ENCODE peak calls at places on chromosomes 13 and 19, in seven cellular contexts. W is T-helper 17 cell; K is activated naive CD8-positive, alpha-beta T cell treated with anti-CD3 and anti-CD28 coated beads, Interleukin-2, amount 50 U/mL, for 24 hours; V is C1 segment of cervical spinal cord; Y is renal cortical epithelial cell; B is cardiac fibroblast; R is Right ventricle myocardium superior. F is an unnamed sample.
A peak's percentile ranks its signal among the peaks of the same experiment; 100 is the strongest.

GRCh38 chr13:106234656-106235055 is 300.8 kb downstream of the EFNB2 start:
- DNase-seq in R (no peak), K (no peak), W (no peak), V (no peak), Y (no peak), B (no peak), F (no peak)

GRCh38 chr19:18672044-18672451 is 11.4 kb upstream of the CRTC1 start:
- DNase-seq in B (no peak), Y (no peak), K (no peak), V (no peak), R (no peak), W (no peak), F (no peak)

GRCh38 chr13:94080527-94080926 is 399.0 kb downstream of the DCT start:
- DNase-seq in V (no peak), K (no peak), Y (no peak), R (no peak), B (no peak), W (no peak), F (no peak)

GRCh38 chr13:99153219-99153618 is 47.4 kb upstream of the UBAC2 start:
- DNase-seq in R (no peak), B (peak; percentile 36), W (no peak), K (no peak), Y (no peak), V (no peak), F (no peak)

GRCh38 chr13:40479196-40479845 is 187.1 kb downstream of the FOXO1 start:
- DNase-seq in W (no peak), V (no peak), K (no peak), B (no peak), R (no peak), Y (no peak), F (no peak)

GRCh38 chr13:21671793-21672680 is 1.2 kb downstream of the FGF9 start:
- DNase-seq in V (no peak), K (no peak), Y (peak; percentile 15), B (no peak), R (no peak), W (no peak), F (no peak)

GRCh38 chr13:109918179-109918651 is 131.8 kb upstream of the IRS2 start:
- DNase-seq in V (no peak), B (peak; percentile 8), W (no peak), K (no peak), R (no peak), Y (no peak), F (no peak)

GRCh38 chr13:40798380-40798779 is 9.0 kb downstream of the SLC25A15 start:
- DNase-seq in R (no peak), K (no peak), B (no peak), Y (no peak), V (no peak), W (no peak), F (no peak)

GRCh38 chr13:66506979-66507378 is 723.2 kb downstream of the PCDH9 start:
- DNase-seq in W (no peak), Y (no peak), K (no peak), V (no peak), B (peak; percentile 4), R (no peak), F (no peak)

GRCh38 chr19:54011507-54012211 is 20.2 kb downstream of the CACNG6 start:
- DNase-seq in B (no peak), Y (no peak), K (no peak), R (no peak), V (no peak), W (no peak), F (no peak)

GRCh38 chr19:38233740-38234251 is 9.8 kb upstream of the DPF1 start:
- DNase-seq in Y (peak; percentile 35), B (peak; percentile 77), V (no peak), W (peak; percentile 62), K (peak; percentile 89), R (peak; percentile 89), F (peak; percentile 86)

GRCh38 chr19:30091456-30091855 is 149.4 kb downstream of the URI1 start:
- DNase-seq in W (no peak), K (no peak), R (no peak), V (no peak), Y (no peak), B (no peak), F (no peak)

GRCh38 chr13:110339975-110340550 is 33.0 kb downstream of the COL4A2 start:
- DNase-seq in R (no peak), W (no peak), B (no peak), V (no peak), Y (no peak), K (no peak), F (no peak)

GRCh38 chr13:45167611-45168554 is 33.0 kb downstream of the KCTD4 start:
- DNase-seq in B (peak; percentile 25), W (no peak), V (no peak), R (no peak), Y (peak; percentile 99), K (no peak), F (no peak)

GRCh38 chr13:98439896-98440295 is 137.0 kb downstream of the STK24 start:
- DNase-seq in B (no peak), V (no peak), R (no peak), Y (no peak), K (no peak), W (no peak), F (no peak)

GRCh38 chr13:57739089-57739488 is 107.5 kb downstream of the PCDH17 start:
- DNase-seq in V (no peak), B (no peak), K (no peak), Y (peak; percentile 19), R (no peak), W (no peak), F (no peak)

GRCh38 chr19:52227980-52228379 is 38.1 kb downstream of the PPP2R1A start:
- DNase-seq in W (no peak), R (no peak), Y (no peak), K (no peak), B (no peak), V (no peak), F (no peak)

GRCh38 chr19:3284759-3285646 is 60.5 kb downstream of the CELF5 start:
- DNase-seq in W (peak; percentile 59), B (peak; percentile 49), K (peak; percentile 85), V (no peak), R (peak; percentile 46), Y (peak; percentile 58), F (no peak)

GRCh38 chr13:20553309-20553708 is 13.6 kb upstream of the IFT88 start:
- DNase-seq in Y (peak; percentile 54), R (no peak), K (no peak), B (peak; percentile 20), V (no peak), W (no peak), F (no peak)

GRCh38 chr13:110450941-110451340 is 110.6 kb downstream of the RAB20 start:
- DNase-seq in W (no peak), V (no peak), B (no peak), Y (peak; percentile 61), R (no peak), K (no peak), F (no peak)

GRCh38 chr13:31588923-31589322 is 150.4 kb upstream of the RXFP2 start:
- DNase-seq in W (no peak), R (no peak), B (no peak), V (no peak), Y (no peak), K (no peak), F (no peak)

GRCh38 chr13:51614350-51614786 is 30.1 kb downstream of the WDFY2 start:
- DNase-seq in Y (peak; percentile 25), B (no peak), R (peak; percentile 51), K (peak; percentile 53), W (no peak), V (no peak), F (peak; percentile 13)

GRCh38 chr13:83024955-83025594 is 857.2 kb downstream of the SLITRK1 start:
- DNase-seq in K (no peak), R (no peak), W (no peak), Y (no peak), V (no peak), B (peak; percentile 7), F (no peak)

GRCh38 chr19:29687244-29687896 is 22.1 kb downstream of the PLEKHF1 start:
- DNase-seq in V (no peak), K (peak; percentile 60), R (no peak), B (peak; percentile 96), W (no peak), Y (peak; percentile 92), F (no peak)

GRCh38 chr13:98710521-98710920 is 42.0 kb downstream of the SLC15A1 start:
- DNase-seq in K (no peak), Y (no peak), V (no peak), W (no peak), B (no peak), R (no peak), F (no peak)

GRCh38 chr19:45953676-45954075 is 20.0 kb downstream of the NOVA2 start:
- DNase-seq in V (no peak), R (no peak), W (no peak), Y (no peak), K (no peak), B (no peak), F (no peak)

GRCh38 chr13:64716936-64717335 is 2513.2 kb downstream of the PCDH9 start:
- DNase-seq in K (no peak), Y (no peak), W (no peak), R (no peak), B (no peak), V (no peak), F (no peak)

GRCh38 chr19:15264061-15264932 is 32.0 kb upstream of the EPHX3 start:
- DNase-seq in V (no peak), W (peak; percentile 54), K (peak; percentile 78), Y (peak; percentile 33), R (peak; percentile 88), B (peak; percentile 81), F (no peak)

GRCh38 chr13:108911807-108912206 is 282.4 kb downstream of the MYO16 start:
- DNase-seq in V (no peak), Y (no peak), K (no peak), R (no peak), B (no peak), W (no peak), F (no peak)

GRCh38 chr19:3162418-3163229 is 15.9 kb upstream of the S1PR4 start:
- DNase-seq in K (no peak), V (no peak), R (no peak), Y (no peak), W (no peak), B (no peak), F (no peak)

GRCh38 chr13:43235028-43235427 is 211.6 kb downstream of the DNAJC15 start:
- DNase-seq in W (no peak), V (no peak), Y (no peak), B (no peak), K (no peak), R (no peak), F (no peak)

GRCh38 chr13:21152251-21152899 is 24.0 kb downstream of the SKA3 start:
- DNase-seq in W (no peak), K (no peak), R (no peak), Y (no peak), B (no peak), V (no peak), F (no peak)

GRCh38 chr13:42832341-42833153 is 51.2 kb downstream of the FAM216B start:
- DNase-seq in Y (peak; percentile 78), K (no peak), W (no peak), B (peak; percentile 88), R (no peak), V (no peak), F (no peak)

GRCh38 chr13:46183018-46183940 is 1.3 kb upstream of the LCP1 start:
- DNase-seq in B (no peak), R (no peak), Y (no peak), V (no peak), W (no peak), K (peak; percentile 28), F (no peak)

GRCh38 chr19:29629836-29630534 is 23.9 kb downstream of the POP4 start:
- DNase-seq in Y (no peak), R (no peak), B (no peak), K (no peak), W (no peak), V (no peak), F (no peak)

GRCh38 chr19:392375-392970 is 16.5 kb downstream of the C2CD4C start:
- DNase-seq in B (no peak), K (no peak), W (no peak), R (no peak), V (no peak), Y (no peak), F (no peak)